ENCODE peak calls at places on chromosomes 4 and X, in five cellular contexts. One of them, this sample, is unnamed.

GRCh38 chr4:150244600-150244999 is 166.4 kb downstream of the DCLK2 start:
- DNase-seq in NCI-H2029 treated with DMSO at 0.1 percent for 48 hours: no peak
- DNase-seq in NCI-H1694: no peak
- DNase-seq in stimulated activated effector memory CD8-positive, alpha-beta T cell treated with anti-CD3 and anti-CD28 coated beads, Interleukin-12 subunit alpha, Interleukin-12 subunit beta, amount 100 ng/mL, for 72 hours: no peak
- DNase-seq in H4: peak; percentile 52
- DNase-seq in this sample: peak; percentile 71

GRCh38 chrX:78769356-78769755 is 21.8 kb downstream of the LPAR4 start:
- DNase-seq in NCI-H2029 treated with DMSO at 0.1 percent for 48 hours: no peak
- DNase-seq in NCI-H1694: no peak
- DNase-seq in stimulated activated effector memory CD8-positive, alpha-beta T cell treated with anti-CD3 and anti-CD28 coated beads, Interleukin-12 subunit alpha, Interleukin-12 subunit beta, amount 100 ng/mL, for 72 hours: no peak
- DNase-seq in H4: no peak
- DNase-seq in this sample: no peak

GRCh38 chrX:148500428-148501120 is at the start of gene AFF2:
- DNase-seq in NCI-H2029 treated with DMSO at 0.1 percent for 48 hours: no peak
- DNase-seq in NCI-H1694: no peak
- DNase-seq in stimulated activated effector memory CD8-positive, alpha-beta T cell treated with anti-CD3 and anti-CD28 coated beads, Interleukin-12 subunit alpha, Interleukin-12 subunit beta, amount 100 ng/mL, for 72 hours: peak; percentile 52
- DNase-seq in H4: no peak
- DNase-seq in this sample: no peak

GRCh38 chr4:113943863-113944262 is 35.6 kb downstream of the ARSJ start:
- DNase-seq in NCI-H2029 treated with DMSO at 0.1 percent for 48 hours: no peak
- DNase-seq in NCI-H1694: no peak
- DNase-seq in stimulated activated effector memory CD8-positive, alpha-beta T cell treated with anti-CD3 and anti-CD28 coated beads, Interleukin-12 subunit alpha, Interleukin-12 subunit beta, amount 100 ng/mL, for 72 hours: no peak
- DNase-seq in H4: no peak
- DNase-seq in this sample: no peak

GRCh38 chrX:14660970-14661369 is 131.6 kb downstream of the GLRA2 start:
- DNase-seq in NCI-H2029 treated with DMSO at 0.1 percent for 48 hours: no peak
- DNase-seq in NCI-H1694: no peak
- DNase-seq in stimulated activated effector memory CD8-positive, alpha-beta T cell treated with anti-CD3 and anti-CD28 coated beads, Interleukin-12 subunit alpha, Interleukin-12 subunit beta, amount 100 ng/mL, for 72 hours: no peak
- DNase-seq in H4: no peak
- DNase-seq in this sample: no peak

GRCh38 chrX:40156472-40157227 is 58.9 kb upstream of the BCOR start:
- DNase-seq in NCI-H2029 treated with DMSO at 0.1 percent for 48 hours: no peak
- DNase-seq in NCI-H1694: no peak
- DNase-seq in stimulated activated effector memory CD8-positive, alpha-beta T cell treated with anti-CD3 and anti-CD28 coated beads, Interleukin-12 subunit alpha, Interleukin-12 subunit beta, amount 100 ng/mL, for 72 hours: no peak
- DNase-seq in H4: no peak
- DNase-seq in this sample: no peak

GRCh38 chr4:139951051-139951450 is 202.9 kb downstream of the MAML3 start:
- DNase-seq in NCI-H2029 treated with DMSO at 0.1 percent for 48 hours: no peak
- DNase-seq in NCI-H1694: no peak
- DNase-seq in stimulated activated effector memory CD8-positive, alpha-beta T cell treated with anti-CD3 and anti-CD28 coated beads, Interleukin-12 subunit alpha, Interleukin-12 subunit beta, amount 100 ng/mL, for 72 hours: peak; percentile 55
- DNase-seq in H4: peak; percentile 88
- DNase-seq in this sample: no peak

GRCh38 chr4:83010522-83011318 is at the start of gene LIN54:
- DNase-seq in NCI-H2029 treated with DMSO at 0.1 percent for 48 hours: no peak
- DNase-seq in NCI-H1694: peak; percentile 17
- DNase-seq in stimulated activated effector memory CD8-positive, alpha-beta T cell treated with anti-CD3 and anti-CD28 coated beads, Interleukin-12 subunit alpha, Interleukin-12 subunit beta, amount 100 ng/mL, for 72 hours: peak; percentile 87
- DNase-seq in H4: peak; percentile 61
- DNase-seq in this sample: peak; percentile 51

GRCh38 chrX:63434206-63434605 is 83.1 kb upstream of the SPIN4 start:
- DNase-seq in NCI-H2029 treated with DMSO at 0.1 percent for 48 hours: no peak
- DNase-seq in NCI-H1694: no peak
- DNase-seq in stimulated activated effector memory CD8-positive, alpha-beta T cell treated with anti-CD3 and anti-CD28 coated beads, Interleukin-12 subunit alpha, Interleukin-12 subunit beta, amount 100 ng/mL, for 72 hours: no peak
- DNase-seq in H4: no peak
- DNase-seq in this sample: no peak

This sample was measured in NCI-H446.